ENCODE peak calls at places on chromosomes 1 and 21, in nine cellular contexts. E is upper lobe of left lung, N is tibial nerve, J is body of pancreas, I is foreskin keratinocyte, F is spleen, V is psoas muscle, Q is testis, H is lower lobe of right lung. U is an unnamed sample.

GRCh38 chr1:14142397-14143095 is 442.6 kb downstream of the PRDM2 start:
- DNase-seq in E (peak), N (no peak), J (no peak), I (no peak), F (no peak), V (no peak), Q (no peak), H (peak), U (no peak)

GRCh38 chr1:202005958-202006357 is 4.4 kb upstream of the ELF3 start:
- DNase-seq in E (no peak), N (no peak), J (no peak), I (no peak), F (no peak), V (no peak), Q (no peak), H (no peak), U (no peak)

GRCh38 chr1:23624440-23624839 is 65.1 kb upstream of the ID3 start:
- DNase-seq in E (no peak), N (no peak), J (no peak), I (no peak), F (no peak), V (no peak), Q (no peak), H (no peak), U (no peak)

GRCh38 chr1:200873116-200873670 is 412 bp downstream of the GPR25 start:
- DNase-seq in E (no peak), N (no peak), J (peak), I (no peak), F (no peak), V (no peak), Q (no peak), H (no peak), U (no peak)

GRCh38 chr1:64499966-64500365 is 30.0 kb downstream of the CACHD1 start:
- DNase-seq in E (no peak), N (no peak), J (peak), I (peak), F (no peak), V (no peak), Q (no peak), H (no peak), U (no peak)

GRCh38 chr1:155777541-155777940 is 79.5 kb downstream of the GON4L start:
- DNase-seq in E (no peak), N (no peak), J (no peak), I (no peak), F (no peak), V (no peak), Q (no peak), H (no peak), U (no peak)

GRCh38 chr1:238991730-238992490 is 394.5 kb upstream of the CHRM3 start:
- DNase-seq in E (no peak), N (no peak), J (no peak), I (no peak), F (no peak), V (no peak), Q (no peak), H (no peak), U (no peak)

GRCh38 chr1:10516244-10516643 is 41.5 kb downstream of the PEX14 start:
- DNase-seq in E (no peak), N (no peak), J (no peak), I (no peak), F (no peak), V (no peak), Q (no peak), H (no peak), U (no peak)

GRCh38 chr1:41492341-41492848 is 7.9 kb upstream of the EDN2 start:
- DNase-seq in E (peak), N (no peak), J (peak), I (no peak), F (no peak), V (no peak), Q (peak), H (no peak), U (no peak)

GRCh38 chr1:151059342-151060240 is at the start of gene CDC42SE1:
- DNase-seq in E (peak), N (peak), J (peak), I (peak), F (peak), V (peak), Q (peak), H (peak), U (no peak)

GRCh38 chr1:151061704-151062103 is 1.5 kb downstream of the MLLT11 start:
- DNase-seq in E (no peak), N (no peak), J (no peak), I (no peak), F (no peak), V (no peak), Q (no peak), H (no peak), U (no peak)

GRCh38 chr1:151061012-151061401 is 810 bp downstream of the MLLT11 start:
- DNase-seq in E (no peak), N (no peak), J (no peak), I (no peak), F (no peak), V (no peak), Q (no peak), H (no peak), U (no peak)

GRCh38 chr1:151058682-151059341 is 610 bp downstream of the CDC42SE1 start:
- DNase-seq in E (peak), N (no peak), J (peak), I (peak), F (peak), V (no peak), Q (peak), H (peak), U (peak)

DNA sequence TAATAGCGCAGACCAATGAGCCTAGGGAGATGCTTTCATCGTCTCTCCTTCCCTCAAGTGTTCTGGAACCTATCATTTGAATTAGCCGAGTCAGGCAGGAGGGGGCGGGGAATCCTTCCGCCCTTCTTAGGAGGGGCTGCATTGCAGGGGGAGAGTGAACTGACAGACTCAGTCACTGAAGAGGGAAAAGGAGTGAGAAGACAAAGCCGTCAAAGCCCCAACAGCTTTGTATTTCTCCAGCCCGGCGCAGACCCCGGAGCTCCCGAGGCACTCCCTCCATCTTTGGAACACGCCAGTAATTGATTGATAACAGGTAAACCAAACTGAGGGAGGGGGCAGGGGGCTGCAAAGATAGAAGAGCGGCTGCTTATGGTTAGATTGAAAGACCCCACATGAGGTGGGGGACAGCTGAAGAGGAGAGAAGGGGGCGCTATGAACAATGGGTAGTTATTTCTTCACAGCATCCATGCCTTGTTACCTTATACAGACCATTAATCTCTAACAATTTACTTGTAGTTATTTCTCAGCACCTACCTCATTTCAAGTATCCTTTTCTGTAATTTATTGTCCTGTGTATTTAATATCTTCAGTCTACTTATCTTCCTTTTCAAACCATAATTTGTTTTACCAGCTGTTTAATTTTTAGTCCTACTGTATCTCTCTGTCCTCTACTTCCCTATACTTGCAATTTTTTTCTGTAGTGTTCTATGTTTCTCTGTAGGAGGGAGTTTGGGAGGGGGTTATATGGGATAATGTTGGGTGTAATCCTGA is at the start of gene MLLT11:
- DNase-seq in E (no peak), N (no peak), J (peak), I (peak), F (peak), V (peak), Q (peak), H (no peak), U (no peak)
- H3K27ac ChIP-seq in E (peak), N (peak), J (peak), I (peak), F (peak), V (peak), Q (peak), H (peak), U (peak)

GRCh38 chr1:80021891-80022290 is 1015.4 kb upstream of the ADGRL4 start:
- DNase-seq in E (no peak), N (no peak), J (no peak), I (no peak), F (no peak), V (no peak), Q (no peak), H (no peak), U (no peak)

GRCh38 chr1:80018348-80018747 is 1011.8 kb upstream of the ADGRL4 start:
- DNase-seq in E (no peak), N (no peak), J (no peak), I (no peak), F (no peak), V (no peak), Q (no peak), H (no peak), U (no peak)

DNA sequence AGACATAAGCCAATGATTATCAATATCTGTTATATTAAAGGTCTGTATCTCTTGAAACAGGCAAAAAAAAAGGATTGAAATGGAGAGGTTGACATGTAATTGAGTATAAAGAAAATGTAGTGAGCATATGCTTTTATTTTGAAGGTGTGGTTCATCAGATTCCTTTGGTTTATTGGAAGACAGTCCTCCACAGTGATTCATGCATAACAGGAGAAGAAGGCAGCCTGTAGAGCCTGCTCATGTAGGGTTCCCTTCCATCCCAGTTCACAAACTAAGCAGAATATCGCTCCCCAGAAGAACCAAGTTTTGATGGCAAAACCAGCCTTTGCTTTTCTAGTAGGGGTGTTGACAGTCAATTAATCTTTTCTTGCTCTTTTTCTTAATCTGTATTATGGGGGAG is 1016.8 kb upstream of the ADGRL4 start:
- DNase-seq in E (no peak), N (no peak), J (no peak), I (peak), F (no peak), V (no peak), Q (no peak), H (no peak), U (no peak)
- H3K27ac ChIP-seq in E (no peak), N (no peak), J (no peak), I (no peak), F (no peak), V (no peak), Q (no peak), H (no peak), U (no peak)

GRCh38 chr1:193140254-193140653 is 18.4 kb downstream of the CDC73 start:
- DNase-seq in E (no peak), N (no peak), J (no peak), I (no peak), F (no peak), V (no peak), Q (no peak), H (no peak), U (no peak)
- H3K27ac ChIP-seq in E (no peak), N (no peak), J (no peak), I (no peak), F (no peak), V (no peak), Q (no peak), H (no peak), U (no peak)

GRCh38 chr1:67987046-67987799 is 63.2 kb downstream of the DIRAS3 start:
- DNase-seq in E (no peak), N (no peak), J (no peak), I (peak), F (no peak), V (no peak), Q (no peak), H (no peak), U (peak)
- H3K27ac ChIP-seq in E (no peak), N (no peak), J (no peak), I (no peak), F (no peak), V (no peak), Q (no peak), H (no peak), U (no peak)

DNA sequence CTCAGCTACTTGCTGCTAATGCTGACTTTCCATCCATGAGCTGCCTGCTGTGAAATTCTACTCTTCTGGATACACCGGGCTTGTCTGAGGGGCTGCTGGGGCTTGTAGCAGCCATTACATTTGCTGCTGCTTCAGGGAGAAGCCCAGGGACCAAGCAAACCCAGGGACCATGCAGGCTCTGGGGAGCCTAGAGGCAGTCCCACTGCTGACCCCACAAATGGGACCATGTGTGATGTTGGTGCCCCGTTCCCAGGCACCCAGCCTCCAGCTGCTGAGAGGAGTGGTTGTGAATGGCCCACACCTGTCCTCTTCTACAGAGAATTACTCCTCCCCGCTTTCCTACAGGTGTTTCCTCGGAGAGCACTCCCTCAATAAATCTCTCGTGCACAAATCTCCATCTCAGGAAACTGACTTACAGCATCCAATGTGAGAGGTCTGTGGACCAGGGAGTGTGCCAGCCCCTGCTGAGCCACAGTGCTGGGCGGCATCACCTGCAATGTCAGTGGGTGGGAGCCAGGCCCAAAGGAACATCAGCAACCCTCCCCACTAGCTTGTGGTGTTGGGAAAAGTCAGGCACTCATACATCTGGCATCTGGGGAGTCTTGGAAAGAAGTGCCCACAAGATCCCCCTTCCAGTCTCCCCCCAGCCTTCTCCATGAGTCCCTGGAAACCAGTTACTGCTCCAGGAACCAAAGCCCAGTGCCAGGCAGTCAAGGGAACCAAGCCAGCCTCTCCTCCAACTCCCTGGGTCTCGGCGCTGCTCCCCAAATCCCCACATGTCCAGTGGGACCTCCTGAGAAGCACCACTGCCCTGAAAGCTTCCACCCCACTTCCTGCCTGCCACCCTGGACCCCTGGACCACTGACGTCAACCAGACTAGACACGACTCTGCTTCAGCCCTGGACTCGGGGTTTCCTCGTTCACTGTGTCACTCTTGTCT is 65.1 kb downstream of the TCP10L start:
- DNase-seq in E (no peak), N (no peak), J (no peak), I (no peak), F (no peak), V (no peak), Q (no peak), H (no peak), U (no peak)
- H3K27ac ChIP-seq in E (peak), N (no peak), J (no peak), I (no peak), F (peak), V (peak), Q (no peak), H (peak), U (no peak)